ENCODE peak calls at places on chromosomes 12 and 14, in six cellular contexts. One of them, this sample, is unnamed.

GRCh38 chr12:39272934-39273770 is 169.8 kb downstream of the KIF21A start:
- DNase-seq in mesothelial cell of epicardium: no peak
- DNase-seq in endodermal cell: peak
- DNase-seq in COR-L47: peak
- DNase-seq in anterior cingulate cortex: no peak
- DNase-seq in AG20443: peak
- DNase-seq in this sample: no peak

GRCh38 chr14:80211143-80212024 is at the start of gene DIO2:
- DNase-seq in mesothelial cell of epicardium: no peak
- DNase-seq in endodermal cell: peak
- DNase-seq in COR-L47: no peak
- DNase-seq in anterior cingulate cortex: peak
- DNase-seq in AG20443: peak
- DNase-seq in this sample: no peak

GRCh38 chr14:59283380-59283779 is 94.9 kb downstream of the DAAM1 start:
- DNase-seq in mesothelial cell of epicardium: no peak
- DNase-seq in endodermal cell: no peak
- DNase-seq in COR-L47: no peak
- DNase-seq in anterior cingulate cortex: no peak
- DNase-seq in AG20443: peak
- DNase-seq in this sample: no peak

GRCh38 chr12:3168775-3169221 is 91.6 kb downstream of the TSPAN9 start:
- DNase-seq in mesothelial cell of epicardium: no peak
- DNase-seq in endodermal cell: peak
- DNase-seq in COR-L47: no peak
- DNase-seq in anterior cingulate cortex: peak
- DNase-seq in AG20443: peak
- DNase-seq in this sample: no peak

GRCh38 chr14:34554540-34555250 is 15.2 kb upstream of the EAPP start:
- DNase-seq in mesothelial cell of epicardium: no peak
- DNase-seq in endodermal cell: no peak
- DNase-seq in COR-L47: no peak
- DNase-seq in anterior cingulate cortex: no peak
- DNase-seq in AG20443: no peak
- DNase-seq in this sample: no peak

GRCh38 chr14:95300697-95301526 is 18.8 kb downstream of the CLMN start:
- DNase-seq in mesothelial cell of epicardium: no peak
- DNase-seq in endodermal cell: no peak
- DNase-seq in COR-L47: no peak
- DNase-seq in anterior cingulate cortex: no peak
- DNase-seq in AG20443: no peak
- DNase-seq in this sample: no peak

GRCh38 chr14:69909831-69910550 is 30.8 kb downstream of the SMOC1 start:
- DNase-seq in mesothelial cell of epicardium: no peak
- DNase-seq in endodermal cell: no peak
- DNase-seq in COR-L47: no peak
- DNase-seq in anterior cingulate cortex: no peak
- DNase-seq in AG20443: no peak
- DNase-seq in this sample: no peak

GRCh38 chr14:74211945-74212580 is 27.2 kb upstream of the VSX2 start:
- DNase-seq in mesothelial cell of epicardium: no peak
- DNase-seq in endodermal cell: no peak
- DNase-seq in COR-L47: no peak
- DNase-seq in anterior cingulate cortex: no peak
- DNase-seq in AG20443: peak
- DNase-seq in this sample: no peak

GRCh38 chr12:31845613-31846321 is 113.4 kb upstream of the RESF1 start:
- DNase-seq in mesothelial cell of epicardium: no peak
- DNase-seq in endodermal cell: no peak
- DNase-seq in COR-L47: no peak
- DNase-seq in anterior cingulate cortex: no peak
- DNase-seq in AG20443: no peak
- DNase-seq in this sample: no peak

GRCh38 chr14:54637829-54638446 is 71.0 kb downstream of the SAMD4A start:
- DNase-seq in mesothelial cell of epicardium: no peak
- DNase-seq in endodermal cell: no peak
- DNase-seq in COR-L47: no peak
- DNase-seq in anterior cingulate cortex: no peak
- DNase-seq in AG20443: no peak
- DNase-seq in this sample: no peak

GRCh38 chr12:132717531-132718387 is 7.1 kb downstream of the PGAM5 start:
- DNase-seq in mesothelial cell of epicardium: no peak
- DNase-seq in endodermal cell: peak
- DNase-seq in COR-L47: no peak
- DNase-seq in anterior cingulate cortex: no peak
- DNase-seq in AG20443: no peak
- DNase-seq in this sample: no peak

GRCh38 chr14:89025581-89026236 is 201.3 kb downstream of the TTC8 start:
- DNase-seq in mesothelial cell of epicardium: no peak
- DNase-seq in endodermal cell: no peak
- DNase-seq in COR-L47: no peak
- DNase-seq in anterior cingulate cortex: no peak
- DNase-seq in AG20443: peak
- DNase-seq in this sample: no peak

GRCh38 chr12:48165089-48166031 is 8.0 kb upstream of the ASB8 start:
- DNase-seq in mesothelial cell of epicardium: no peak
- DNase-seq in endodermal cell: peak
- DNase-seq in COR-L47: peak
- DNase-seq in anterior cingulate cortex: no peak
- DNase-seq in AG20443: peak
- DNase-seq in this sample: no peak

GRCh38 chr12:116528498-116528897 is 30.7 kb upstream of the MAP1LC3B2 start:
- DNase-seq in mesothelial cell of epicardium: no peak
- DNase-seq in endodermal cell: no peak
- DNase-seq in COR-L47: no peak
- DNase-seq in anterior cingulate cortex: no peak
- DNase-seq in AG20443: peak
- DNase-seq in this sample: no peak

GRCh38 chr14:104146651-104147345 is 8.4 kb downstream of the KIF26A start:
- DNase-seq in mesothelial cell of epicardium: no peak
- DNase-seq in endodermal cell: peak
- DNase-seq in COR-L47: no peak
- DNase-seq in anterior cingulate cortex: no peak
- DNase-seq in AG20443: no peak
- DNase-seq in this sample: no peak